ENCODE peak calls at places on chromosomes 4 and X, in five cellular contexts. Y, E, G, Q and W are unnamed samples.

GRCh38 chr4:94871644-94872305 is 114.0 kb downstream of the BMPR1B start:
- DNase-seq in Y (no peak), E (no peak), Q (no peak), G (no peak), W (no peak)

GRCh38 chrX:151476597-151476996 is 79.6 kb downstream of the VMA21 start:
- DNase-seq in Y (no peak), G (no peak), Q (no peak), E (no peak), W (no peak)

GRCh38 chrX:150047818-150048217 is 109.5 kb upstream of the EOLA2 start:
- DNase-seq in G (no peak), Q (no peak), Y (no peak), E (no peak), W (no peak)

GRCh38 chr4:158670975-158671664 is 567 bp downstream of the C4orf46 start:
- DNase-seq in Y (peak), E (peak), G (peak), Q (peak), W (peak)

GRCh38 chr4:27096142-27096824 is 235.6 kb downstream of the STIM2 start:
- DNase-seq in Y (no peak), G (no peak), E (no peak), Q (no peak), W (no peak)

GRCh38 chrX:153190384-153190783 is 11.3 kb downstream of the MAGEA1 start:
- DNase-seq in Y (no peak), E (no peak), Q (no peak), G (no peak), W (no peak)

GRCh38 chr4:70706516-70706915 is 15.2 kb upstream of the RUFY3 start:
- DNase-seq in Y (no peak), G (no peak), E (no peak), Q (no peak), W (no peak)

GRCh38 chr4:147407261-147408045 is 73.4 kb upstream of the EDNRA start:
- DNase-seq in Q (peak), G (no peak), Y (no peak), E (no peak), W (no peak)

DNA sequence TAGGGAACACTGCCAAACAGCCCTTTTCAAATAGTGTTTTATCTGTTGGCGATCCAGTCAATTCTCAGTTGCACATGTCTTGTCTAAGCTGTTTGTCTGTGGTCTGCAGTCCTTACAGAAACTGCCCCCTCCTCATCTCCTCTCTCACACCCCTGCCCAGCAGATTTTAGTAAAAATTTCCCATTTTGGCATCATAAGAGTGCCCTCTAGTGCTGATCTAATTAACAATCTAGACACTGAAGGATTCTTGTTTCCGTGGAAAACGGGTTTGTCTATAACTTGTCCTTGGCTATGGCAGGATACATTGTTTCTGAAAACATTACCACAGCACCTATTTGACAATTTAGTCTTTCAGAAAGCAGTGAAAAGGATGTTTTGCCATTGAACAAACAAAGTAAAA is 227.2 kb upstream of the MBNL3 start:
- DNase-seq in Y (no peak), E (no peak), Q (no peak), G (no peak), W (no peak)
- TF ChIP-seq CTCF in Y (peak), E (peak), Q (peak), G (no peak), W (peak)

GRCh38 chrX:66728818-66729271 is 90.0 kb upstream of the EDA2R start:
- DNase-seq in G (peak), Y (peak), Q (peak), E (peak), W (peak)

DNA sequence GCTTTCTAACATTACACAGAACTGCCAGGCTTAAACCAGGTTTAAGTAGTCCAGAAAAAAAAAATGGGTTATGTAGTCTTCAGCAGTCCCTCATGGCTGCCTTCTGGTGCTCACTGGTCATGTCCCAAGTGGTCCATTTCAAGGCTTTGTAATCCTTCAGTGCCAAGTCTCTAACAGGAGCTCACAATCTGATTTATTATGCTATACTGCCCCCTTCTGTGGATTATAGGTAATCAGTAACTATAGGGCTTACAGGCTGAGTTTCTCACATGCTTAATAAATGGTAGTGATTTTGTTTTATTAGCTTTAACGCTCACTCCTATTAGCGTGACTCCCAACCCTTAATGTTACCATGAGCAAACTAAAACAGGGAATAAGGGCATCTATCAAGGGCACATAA is 92.5 kb upstream of the EDA2R start:
- DNase-seq in Y (peak), G (no peak), E (no peak), Q (peak), W (peak)
- TF ChIP-seq CTCF in Y (peak), G (no peak), E (peak), Q (peak), W (peak)

GRCh38 chrX:136310411-136310810 is 9.6 kb downstream of the ADGRG4 start:
- DNase-seq in Q (peak), Y (peak), E (no peak), G (no peak), W (no peak)
- TF ChIP-seq CTCF in Q (no peak), Y (no peak), E (no peak), G (no peak), W (no peak)

GRCh38 chr4:66164869-66165268 is 494.6 kb upstream of the EPHA5 start:
- DNase-seq in G (no peak), Q (no peak), E (no peak), Y (no peak), W (no peak)

GRCh38 chr4:66169341-66169740 is 499.1 kb upstream of the EPHA5 start:
- DNase-seq in Y (peak), E (no peak), G (no peak), Q (peak), W (no peak)
- TF ChIP-seq CTCF in Y (peak), E (peak), G (no peak), Q (no peak), W (no peak)

GRCh38 chr4:168589154-168589553 is 92.3 kb downstream of the PALLD start:
- DNase-seq in Q (peak), E (no peak), G (peak), Y (peak), W (no peak)

GRCh38 chr4:168586926-168587325 is 90.1 kb downstream of the PALLD start:
- DNase-seq in E (no peak), Q (no peak), Y (no peak), G (no peak), W (no peak)

GRCh38 chr4:168584321-168584771 is 87.5 kb downstream of the PALLD start:
- DNase-seq in Y (peak), Q (no peak), G (no peak), E (no peak), W (peak)

GRCh38 chr4:168587326-168588125 is 90.7 kb downstream of the PALLD start:
- DNase-seq in G (peak), Y (peak), E (no peak), Q (peak), W (peak)

DNA sequence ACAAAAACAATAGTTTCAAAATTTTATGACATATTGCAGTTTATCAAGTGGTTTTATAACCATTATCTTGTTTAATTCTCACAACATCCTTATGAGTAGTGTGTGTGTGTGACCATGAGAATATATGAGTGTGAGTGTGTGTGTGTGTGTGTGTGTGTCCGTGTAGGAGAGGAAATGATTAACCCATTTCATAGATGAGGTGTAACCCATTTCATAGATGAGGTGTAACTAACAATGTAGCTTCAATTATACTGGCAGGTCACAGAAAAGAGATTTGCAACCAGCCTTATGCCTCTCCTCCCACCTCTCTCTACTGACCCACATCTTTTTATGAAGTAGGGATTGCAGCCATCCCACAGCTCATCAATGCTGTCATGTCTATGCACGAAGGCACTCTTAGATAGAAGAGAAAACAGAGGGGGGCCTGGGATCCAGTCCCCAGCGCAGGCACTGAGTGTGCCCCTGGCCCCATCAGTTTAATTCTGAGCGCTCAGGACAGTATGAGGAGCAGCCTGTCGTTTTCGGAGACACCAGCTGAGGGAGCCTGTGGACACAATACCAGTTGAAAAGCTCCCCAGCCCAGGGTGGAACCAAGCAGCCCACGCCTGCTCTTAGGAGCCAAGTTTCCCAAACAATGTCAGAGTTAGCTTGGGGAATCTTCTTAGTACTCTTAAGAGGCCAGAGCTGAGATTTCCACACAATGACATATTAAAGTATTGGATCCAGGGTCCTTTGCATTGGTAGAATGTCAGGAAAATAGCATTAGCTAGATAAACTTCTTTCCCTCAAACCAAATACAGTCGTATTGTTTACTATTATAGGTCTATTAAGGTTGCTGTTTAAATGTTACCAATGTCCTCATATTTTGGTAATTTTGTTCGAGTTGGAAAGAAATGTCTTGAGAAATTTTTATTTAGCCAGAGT is 88.6 kb downstream of the PALLD start:
- DNase-seq in Q (peak), E (peak), Y (peak), G (peak), W (peak)
- TF ChIP-seq CTCF in Q (peak), E (peak), Y (peak), G (no peak), W (peak)

GRCh38 chr4:72886602-72887001 is 182.9 kb downstream of the COX18 start:
- DNase-seq in Y (no peak), E (no peak), Q (no peak), G (no peak), W (no peak)
- TF ChIP-seq CTCF in Y (peak), E (peak), Q (no peak), G (no peak), W (peak)